ENCODE peak calls at places on chromosomes 16 and 17, in four cellular contexts. Z is WTC11, V is heart left ventricle, O is nephron progenitor cell. D is an unnamed sample.

GRCh38 chr16:23950291-23950894 is 114.6 kb downstream of the PRKCB start:
- DNase-seq in Z (no peak), O (no peak), V (no peak), D (no peak)

GRCh38 chr17:47707056-47707791 is 13.3 kb downstream of the TBKBP1 start:
- DNase-seq in V (no peak), Z (no peak), O (no peak), D (no peak)

GRCh38 chr17:8890671-8891070 is 23.2 kb upstream of the PIK3R6 start:
- DNase-seq in V (no peak), Z (no peak), O (no peak), D (no peak)

GRCh38 chr16:27217256-27217655 is 13.9 kb downstream of the KDM8 start:
- DNase-seq in Z (peak; percentile 36), V (no peak), O (peak; percentile 41), D (no peak)

GRCh38 chr17:4980644-4981216 is 6.7 kb downstream of the CAMTA2 start:
- DNase-seq in O (peak; percentile 58), V (no peak), Z (peak; percentile 31), D (peak; percentile 46)

GRCh38 chr16:51429041-51429440 is 278.0 kb upstream of the SALL1 start:
- DNase-seq in V (no peak), O (no peak), Z (no peak), D (no peak)

GRCh38 chr17:63116967-63117366 is 150.9 kb downstream of the TANC2 start:
- DNase-seq in O (peak; percentile 9), Z (no peak), V (no peak), D (no peak)

GRCh38 chr17:50208611-50209061 is 7.2 kb upstream of the COL1A1 start:
- DNase-seq in O (no peak), V (no peak), Z (no peak), D (no peak)

GRCh38 chr17:40340880-40341807 is 23.4 kb downstream of the GJD3 start:
- DNase-seq in V (peak; percentile 94), O (peak; percentile 90), Z (peak; percentile 90), D (peak; percentile 81)

GRCh38 chr16:69618307-69618706 is 52.5 kb downstream of the NFAT5 start:
- DNase-seq in V (no peak), Z (no peak), O (no peak), D (no peak)

GRCh38 chr16:56960681-56961281 is 969 bp upstream of the CETP start:
- DNase-seq in Z (no peak), V (no peak), O (no peak), D (no peak)

GRCh38 chr17:80138856-80139426 is 8.0 kb downstream of the EIF4A3 start:
- DNase-seq in V (no peak), Z (no peak), O (no peak), D (no peak)

DNA sequence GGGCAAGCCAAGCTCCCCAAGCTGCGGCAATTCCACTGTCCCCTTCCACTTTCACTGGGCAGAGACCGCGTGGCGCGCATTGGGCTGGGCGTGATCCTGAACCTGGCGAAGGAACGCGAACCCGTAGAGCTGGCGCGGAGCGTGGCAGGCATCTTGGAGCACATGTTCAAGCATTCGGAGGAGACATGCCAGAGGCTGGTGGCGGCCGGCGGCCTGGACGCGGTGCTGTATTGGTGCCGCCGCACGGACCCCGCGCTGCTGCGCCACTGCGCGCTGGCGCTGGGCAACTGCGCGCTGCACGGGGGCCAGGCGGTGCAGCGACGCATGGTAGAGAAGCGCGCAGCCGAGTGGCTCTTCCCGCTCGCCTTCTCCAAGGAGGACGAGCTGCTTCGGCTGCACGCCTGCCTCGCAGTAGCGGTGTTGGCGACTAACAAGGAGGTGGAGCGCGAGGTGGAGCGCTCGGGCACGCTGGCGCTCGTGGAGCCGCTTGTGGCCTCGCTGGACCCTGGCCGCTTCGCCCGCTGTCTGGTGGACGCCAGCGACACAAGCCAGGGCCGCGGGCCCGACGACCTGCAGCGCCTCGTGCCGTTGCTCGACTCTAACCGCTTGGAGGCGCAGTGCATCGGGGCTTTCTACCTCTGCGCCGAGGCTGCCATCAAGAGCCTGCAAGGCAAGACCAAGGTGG is 9.8 kb downstream of the SARM1 start:
- DNase-seq in O (peak; percentile 70), Z (peak; percentile 85), V (no peak), D (peak; percentile 54)
- TF ChIP-seq CTCF in O (peak; percentile 41), Z (peak; percentile 49), V (no peak), D (peak; percentile 60)

DNA sequence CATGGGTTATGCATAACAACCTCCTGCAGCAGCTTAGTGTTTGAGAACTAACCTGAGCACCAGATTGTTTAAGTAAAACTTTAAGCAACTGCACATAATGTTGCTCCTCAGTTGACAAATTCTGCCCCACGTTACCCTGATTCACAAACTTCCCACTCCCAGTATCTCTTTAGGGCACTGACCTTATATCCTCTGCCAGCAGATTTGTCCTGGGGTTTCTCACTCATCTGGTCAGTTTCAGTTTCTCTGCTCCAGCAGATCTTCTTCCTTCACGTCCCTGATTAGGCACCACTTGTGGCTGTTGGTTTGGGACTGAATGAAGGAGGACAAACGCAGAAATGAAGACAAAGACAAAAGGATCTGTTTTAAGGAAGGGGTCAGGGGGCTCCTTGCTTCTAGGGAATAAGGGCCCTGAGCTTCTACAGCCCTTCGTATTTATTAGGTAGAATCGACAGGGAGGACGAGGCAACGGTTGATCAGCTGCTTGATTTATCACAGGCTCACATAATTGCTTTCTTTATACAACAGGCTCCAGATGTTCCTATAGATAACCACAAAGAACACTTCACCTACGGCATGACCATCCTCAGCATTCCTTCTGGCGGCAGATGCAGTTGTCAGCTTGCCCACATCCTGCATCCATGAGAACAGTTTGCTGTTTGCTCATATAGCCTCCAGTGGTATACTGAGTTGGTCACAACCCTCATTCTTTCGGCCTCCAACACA is 13.5 kb upstream of the ZNF689 start:
- DNase-seq in Z (no peak), O (no peak), V (no peak), D (no peak)
- TF ChIP-seq CTCF in Z (no peak), O (no peak), V (no peak), D (no peak)

GRCh38 chr17:2090210-2090641 is 35.3 kb downstream of the HIC1 start:
- DNase-seq in V (no peak), Z (no peak), O (no peak), D (no peak)

GRCh38 chr17:2093349-2093748 is 38.4 kb downstream of the HIC1 start:
- DNase-seq in Z (no peak), V (no peak), O (no peak), D (no peak)

GRCh38 chr17:2092253-2092652 is 37.4 kb downstream of the HIC1 start:
- DNase-seq in O (no peak), Z (peak; percentile 28), V (no peak), D (no peak)

GRCh38 chr17:2089021-2089422 is 34.1 kb downstream of the HIC1 start:
- DNase-seq in Z (no peak), O (no peak), V (no peak), D (no peak)

DNA sequence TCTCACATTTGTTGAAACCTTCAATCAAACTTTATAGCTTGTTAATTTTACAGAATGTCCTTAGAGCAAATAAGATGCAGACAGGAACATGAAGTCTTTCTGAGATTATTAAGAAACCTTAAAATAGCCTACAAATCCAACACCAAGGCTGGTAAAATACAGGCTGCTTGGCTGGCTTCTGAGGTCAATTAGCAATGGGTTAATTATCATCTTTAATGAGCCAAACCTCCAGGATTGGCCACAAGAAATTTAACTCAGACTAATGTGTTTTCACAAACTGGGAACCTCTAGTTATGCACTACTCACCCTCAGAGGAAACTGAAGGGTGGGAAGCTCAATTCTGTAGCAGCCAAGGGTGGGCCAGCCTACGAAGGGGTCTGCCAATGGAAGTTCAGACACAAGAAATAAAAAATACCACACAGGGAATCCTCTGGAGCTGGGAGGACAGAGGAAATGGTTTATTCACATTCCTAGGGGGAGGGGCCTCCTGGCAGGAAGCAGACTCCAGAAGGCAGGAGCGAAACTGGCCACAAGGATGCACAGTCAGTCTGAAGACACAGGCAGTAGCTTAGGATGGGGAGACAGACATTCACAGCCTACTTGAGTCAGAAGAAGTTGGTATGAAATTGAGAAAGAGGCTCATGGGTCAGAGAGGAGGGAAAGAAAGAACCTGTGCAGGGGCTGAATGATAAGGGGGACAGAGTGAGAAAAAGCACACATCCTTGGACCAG is 36.1 kb downstream of the HIC1 start:
- DNase-seq in O (peak; percentile 53), V (peak; percentile 74), Z (peak; percentile 65), D (no peak)
- TF ChIP-seq CTCF in O (no peak), V (peak; percentile 34), Z (no peak), D (no peak)

GRCh38 chr16:29815793-29816693 is at the start of gene PAGR1:
- DNase-seq in O (peak; percentile 95), Z (peak; percentile 98), V (peak; percentile 99), D (peak; percentile 92)
- TF ChIP-seq CTCF in O (peak; percentile 79), Z (peak; percentile 81), V (peak; percentile 96), D (peak; percentile 94)

DNA sequence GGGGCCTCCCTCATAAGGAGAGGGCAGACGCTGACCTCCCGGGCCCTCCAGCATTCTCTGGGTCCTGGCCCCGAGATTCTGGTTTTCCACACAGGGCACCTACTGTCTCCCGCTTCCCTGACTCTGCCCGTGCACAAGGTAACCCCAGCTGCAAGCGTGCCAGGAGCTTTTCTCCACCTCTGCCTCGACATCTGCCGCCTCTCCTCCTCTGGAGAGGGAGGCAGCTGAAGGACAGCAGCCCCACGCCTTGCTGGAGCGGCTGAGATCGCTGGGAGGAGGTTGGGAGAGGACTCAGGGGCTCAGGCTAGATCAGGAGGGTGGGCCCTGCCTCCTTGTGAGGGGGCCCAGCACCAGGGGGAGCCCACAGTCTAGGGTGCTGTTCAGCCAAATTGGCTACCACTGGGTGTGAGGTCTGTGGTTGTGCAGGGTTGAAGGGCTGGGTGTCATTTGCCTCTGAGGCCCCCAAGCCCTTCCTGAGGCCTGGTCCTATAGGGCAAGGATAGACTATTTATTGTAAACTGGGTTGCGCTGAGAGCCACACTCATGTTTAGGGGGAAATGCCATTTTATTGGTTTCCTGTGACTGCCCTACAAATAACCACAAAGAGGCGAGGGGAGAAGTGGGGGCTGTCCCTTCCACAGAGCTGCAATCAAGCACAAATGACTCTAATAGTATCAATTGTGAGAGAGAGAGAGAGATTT is 3.4 kb upstream of the ZCCHC14 start:
- DNase-seq in O (no peak), V (no peak), Z (no peak), D (no peak)
- TF ChIP-seq CTCF in O (no peak), V (no peak), Z (no peak), D (no peak)

GRCh38 chr17:10628756-10629155 is 28.4 kb downstream of the MYH3 start:
- DNase-seq in V (no peak), O (peak; percentile 35), Z (peak; percentile 66), D (no peak)
- TF ChIP-seq CTCF in V (no peak), O (peak; percentile 38), Z (peak; percentile 76), D (peak; percentile 48)

GRCh38 chr17:29243792-29244191 is 2.9 kb upstream of the CRYBA1 start:
- DNase-seq in Z (peak; percentile 47), O (no peak), V (no peak), D (no peak)
- TF ChIP-seq CTCF in Z (no peak), O (peak; percentile 33), V (no peak), D (peak; percentile 42)

DNA sequence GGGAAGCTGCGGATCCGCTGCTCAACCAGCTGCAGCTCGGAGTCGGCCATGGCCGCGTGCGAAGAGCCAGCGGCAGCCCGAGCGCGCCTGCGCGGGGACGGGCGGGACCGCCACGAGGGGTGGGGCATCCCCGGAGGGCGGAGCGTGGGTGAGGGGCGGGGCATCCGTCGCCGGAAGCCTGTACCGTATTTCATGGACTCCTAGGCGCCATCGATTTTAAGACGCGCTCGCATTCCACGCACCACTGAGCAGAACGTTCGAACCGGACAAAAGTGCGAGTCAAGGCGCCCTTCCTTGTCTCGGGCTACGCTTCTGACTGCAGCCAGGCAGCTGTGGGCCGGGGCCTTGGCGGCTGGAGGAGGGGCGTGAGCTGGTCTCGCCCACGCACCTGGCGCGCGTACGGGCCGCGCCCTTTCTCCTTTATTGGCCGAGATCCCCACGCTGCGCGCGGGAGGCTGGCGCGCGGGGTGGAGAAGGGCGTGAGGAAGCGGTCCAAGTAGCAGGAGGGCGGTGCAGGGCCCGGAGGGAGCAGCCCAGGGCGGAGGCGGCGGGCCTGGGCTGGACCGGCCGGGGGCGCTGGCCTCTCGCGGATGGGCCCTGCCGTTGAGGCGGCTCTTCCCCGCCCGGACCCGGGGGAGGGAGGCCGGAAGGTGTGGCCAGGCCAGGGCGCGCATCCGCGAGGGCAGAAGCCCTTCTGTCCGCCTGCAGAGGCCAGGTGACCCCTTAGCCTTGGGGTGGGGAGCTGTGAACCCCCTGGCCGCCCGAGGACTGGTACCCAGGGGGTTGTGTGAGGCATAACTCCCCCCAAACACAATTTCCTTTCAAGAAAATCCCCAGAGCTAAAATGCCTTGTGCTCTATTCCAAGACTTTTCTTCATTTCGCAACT is at the start of gene APRT:
- DNase-seq in O (peak; percentile 99), Z (peak; percentile 95), V (peak; percentile 96), D (peak; percentile 97)
- TF ChIP-seq CTCF in O (no peak), Z (no peak), V (peak; percentile 62), D (peak; percentile 43)

D was measured in progenitor cell of endocrine pancreas.